ENCODE peak calls at places on chromosome 16, in ten cellular contexts. E is heart right ventricle, F is colonic mucosa, L is cardiac muscle cell, O is OCI-LY7, W is tibial artery, U is neural progenitor cell, A is esophagus squamous epithelium, X is Panc1, H is ascending aorta. N is an unnamed sample.

GRCh38 chr16:12901597-12902436 is at the start of gene SHISA9:
- DNase-seq in E (no peak), F (no peak), L (no peak), O (no peak), W (no peak), U (peak; percentile 85), A (no peak), X (no peak), H (no peak), N (no peak)

GRCh38 chr16:75462804-75463203 is 1.7 kb downstream of the TMEM170A start:
- DNase-seq in E (no peak), F (no peak), L (no peak), O (peak; percentile 9), W (no peak), U (no peak), A (no peak), X (no peak), H (no peak), N (no peak)

GRCh38 chr16:68359398-68360191 is 48.8 kb downstream of the PRMT7 start:
- DNase-seq in E (no peak), F (no peak), L (no peak), O (no peak), W (no peak), U (no peak), A (no peak), X (no peak), H (no peak), N (no peak)

GRCh38 chr16:10871157-10871991 is 5.6 kb upstream of the CIITA start:
- DNase-seq in E (peak; percentile 24), F (peak; percentile 92), L (peak; percentile 72), O (peak; percentile 65), W (peak; percentile 72), U (no peak), A (no peak), X (no peak), H (no peak), N (peak; percentile 46)

GRCh38 chr16:86712158-86713009 is 134.0 kb downstream of the FOXL1 start:
- DNase-seq in E (no peak), F (no peak), L (no peak), O (no peak), W (no peak), U (no peak), A (no peak), X (no peak), H (no peak), N (no peak)

GRCh38 chr16:25187491-25187795 is 29.3 kb upstream of the AQP8 start:
- DNase-seq in E (no peak), F (no peak), L (no peak), O (no peak), W (no peak), U (no peak), A (no peak), X (no peak), H (no peak), N (no peak)

GRCh38 chr16:56354746-56355145 is 70.6 kb downstream of the AMFR start:
- DNase-seq in E (no peak), F (no peak), L (no peak), O (no peak), W (peak; percentile 61), U (no peak), A (no peak), X (no peak), H (peak; percentile 53), N (no peak)

GRCh38 chr16:74580828-74581227 is 26.1 kb downstream of the GLG1 start:
- DNase-seq in E (no peak), F (no peak), L (no peak), O (no peak), W (no peak), U (no peak), A (no peak), X (no peak), H (no peak), N (no peak)

GRCh38 chr16:57688487-57688986 is 6.1 kb upstream of the DRC7 start:
- DNase-seq in E (no peak), F (no peak), L (no peak), O (no peak), W (peak; percentile 34), U (no peak), A (no peak), X (no peak), H (no peak), N (no peak)

GRCh38 chr16:53041196-53041977 is 11.3 kb downstream of the CHD9NB start:
- DNase-seq in E (peak; percentile 90), F (no peak), L (peak; percentile 90), O (no peak), W (no peak), U (peak; percentile 40), A (no peak), X (no peak), H (no peak), N (peak; percentile 90)

GRCh38 chr16:86970279-86970678 is 346.9 kb downstream of the C16orf95 start:
- DNase-seq in E (no peak), F (no peak), L (no peak), O (no peak), W (no peak), U (no peak), A (no peak), X (no peak), H (no peak), N (no peak)

GRCh38 chr16:75080205-75081029 is 36.2 kb downstream of the LDHD start:
- DNase-seq in E (no peak), F (no peak), L (peak; percentile 25), O (no peak), W (no peak), U (no peak), A (no peak), X (no peak), H (no peak), N (no peak)

DNA sequence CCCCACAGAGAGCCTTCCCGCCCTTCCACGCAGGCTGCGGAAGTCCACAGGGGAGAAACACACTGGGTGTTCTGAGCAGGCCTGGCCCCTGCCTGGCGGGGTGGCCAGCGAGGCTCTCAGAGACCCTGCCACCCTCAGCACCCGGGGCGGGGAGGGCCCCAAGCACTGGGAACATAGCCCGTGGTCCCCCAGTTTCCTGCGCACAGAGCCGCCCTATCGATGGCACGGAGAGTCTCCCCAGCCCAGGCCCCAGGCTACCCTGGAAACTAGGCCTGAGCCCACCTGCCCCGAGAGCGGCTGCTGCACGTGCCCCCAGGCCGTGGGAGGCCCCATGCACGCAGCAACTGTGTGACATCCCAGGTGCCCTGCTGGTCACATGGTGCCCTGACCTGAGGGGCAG is 10.2 kb upstream of the CCDC154 start:
- DNase-seq in E (no peak), F (no peak), L (no peak), O (no peak), W (no peak), U (no peak), A (no peak), X (no peak), H (no peak), N (no peak)
- H3K36me3 ChIP-seq in E (peaks cover 95% of the 10 kb centered on the region), F (no peaks in the 10 kb centered on the region), L (peaks cover 8% of the 10 kb centered on the region), O (no peaks in the 10 kb centered on the region), W (peaks cover 95% of the 10 kb centered on the region), U (no peaks in the 10 kb centered on the region), A (peaks cover 49% of the 10 kb centered on the region), X (no peaks in the 10 kb centered on the region), H (peaks cover 85% of the 10 kb centered on the region), N (no peaks in the 10 kb centered on the region)

GRCh38 chr16:48311242-48311641 is 63.9 kb upstream of the ABCC11 start:
- DNase-seq in E (no peak), F (no peak), L (no peak), O (no peak), W (no peak), U (no peak), A (no peak), X (no peak), H (no peak), N (no peak)
- H3K9me3 ChIP-seq in E (peaks cover 62% of the 10 kb centered on the region), F (no peaks in the 10 kb centered on the region), L (no peaks in the 10 kb centered on the region), O (peaks cover 14% of the 10 kb centered on the region), W (no peaks in the 10 kb centered on the region), U (no peaks in the 10 kb centered on the region), A (peaks cover 8% of the 10 kb centered on the region), X (peaks cover 6% of the 10 kb centered on the region), H (peaks cover 19% of the 10 kb centered on the region), N (no peaks in the 10 kb centered on the region)

DNA sequence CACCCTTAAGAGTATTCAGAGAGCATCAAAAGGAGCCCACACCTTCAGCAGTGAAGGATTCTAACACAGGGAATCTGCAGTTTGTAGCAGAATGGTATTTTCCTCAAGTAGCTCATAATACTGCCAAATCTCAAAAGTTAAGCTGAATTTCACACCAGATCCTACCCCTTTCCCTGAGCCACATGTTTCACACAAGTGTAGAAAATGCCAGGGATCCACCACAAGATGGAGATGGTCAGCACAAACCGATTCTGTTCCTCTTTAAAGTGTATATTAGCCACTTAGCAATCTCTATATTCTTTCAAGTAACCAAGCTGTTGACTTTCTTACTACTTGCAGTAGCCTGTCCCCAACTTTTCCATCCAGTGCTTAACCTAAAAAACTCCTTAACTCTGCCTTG is 13.2 kb downstream of the GINS2 start:
- DNase-seq in E (no peak), F (no peak), L (peak; percentile 55), O (peak; percentile 43), W (no peak), U (no peak), A (no peak), X (no peak), H (no peak), N (no peak)
- H3K36me3 ChIP-seq in E (peaks cover 87% of the 10 kb centered on the region), F (peaks cover 5% of the 10 kb centered on the region), L (peaks cover 47% of the 10 kb centered on the region), O (peaks cover 98% of the 10 kb centered on the region), W (peaks cover 29% of the 10 kb centered on the region), U (no peaks in the 10 kb centered on the region), A (peaks cover 13% of the 10 kb centered on the region), X (peaks cover 13% of the 10 kb centered on the region), H (peaks cover 38% of the 10 kb centered on the region), N (peaks cover 38% of the 10 kb centered on the region)

GRCh38 chr16:50774960-50775359 is 33.1 kb downstream of the CYLD start:
- DNase-seq in E (no peak), F (no peak), L (no peak), O (no peak), W (no peak), U (no peak), A (no peak), X (no peak), H (no peak), N (no peak)

GRCh38 chr16:50767197-50767596 is 25.3 kb downstream of the CYLD start:
- DNase-seq in E (no peak), F (no peak), L (no peak), O (no peak), W (no peak), U (no peak), A (no peak), X (no peak), H (no peak), N (no peak)

GRCh38 chr16:50776042-50776441 is 34.2 kb downstream of the CYLD start:
- DNase-seq in E (no peak), F (no peak), L (no peak), O (no peak), W (no peak), U (no peak), A (no peak), X (no peak), H (no peak), N (no peak)

GRCh38 chr16:50774405-50774804 is 32.5 kb downstream of the CYLD start:
- DNase-seq in E (no peak), F (no peak), L (no peak), O (no peak), W (no peak), U (no peak), A (no peak), X (no peak), H (no peak), N (no peak)

DNA sequence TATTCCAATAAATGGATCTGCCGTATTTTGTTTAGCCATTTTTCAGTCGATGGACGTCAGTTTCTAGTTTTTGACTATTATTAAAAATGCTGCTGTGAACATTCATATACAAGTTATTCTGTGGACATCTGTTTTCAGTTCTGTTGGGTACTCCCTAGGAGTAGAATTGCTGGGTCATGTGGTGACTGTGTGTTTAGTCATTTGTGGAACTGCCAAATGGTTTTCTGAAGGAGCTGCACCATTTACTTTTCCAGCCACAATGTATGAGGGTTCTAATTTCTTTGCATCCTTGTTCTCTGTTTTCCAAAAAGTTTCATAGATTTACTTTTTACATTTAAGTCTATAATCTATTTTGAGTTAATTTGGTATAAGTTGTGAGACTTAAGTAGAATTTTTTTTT is 29.5 kb downstream of the CYLD start:
- DNase-seq in E (no peak), F (no peak), L (no peak), O (no peak), W (no peak), U (no peak), A (no peak), X (no peak), H (no peak), N (no peak)
- H3K9me3 ChIP-seq in E (peaks cover 3% of the 10 kb centered on the region), F (no peaks in the 10 kb centered on the region), L (peaks cover 4% of the 10 kb centered on the region), O (peaks cover 7% of the 10 kb centered on the region), W (no peaks in the 10 kb centered on the region), U (no peaks in the 10 kb centered on the region), A (peaks cover under 1% of the 10 kb centered on the region), X (no peaks in the 10 kb centered on the region), H (no peaks in the 10 kb centered on the region), N (no peaks in the 10 kb centered on the region)